ENCODE peak calls at places on chromosomes 4 and X, in ten cellular contexts. H is stimulated activated CD8-positive, alpha-beta memory T cell treated with anti-CD3 and anti-CD28 coated beads, Interleukin-12 subunit alpha, Interleukin-12 subunit beta, amount 100 ng/mL, for 1 hour; J is CD4-positive, alpha-beta T cell; T is astrocyte of the spinal cord; P is PC-3; S is head of caudate nucleus; W is hepatocyte; N is T-helper 2 cell; E is stimulated activated CD4-positive, alpha-beta T cell treated with anti-CD3 and anti-CD28 coated beads, Interleukin-15, amount 100 ng/mL, for 24 hours; R is HCEC 1CT. Q is an unnamed sample.

GRCh38 chrX:51803833-51804232 is 60.6 kb downstream of the GSPT2 start:
- DNase-seq in T (no peak), P (no peak), R (no peak), E (no peak), W (no peak), H (no peak), J (no peak), N (no peak), S (no peak), Q (no peak)

GRCh38 chr4:173057442-173057841 is 111.2 kb upstream of the GALNT7 start:
- DNase-seq in R (peak; percentile 10), T (no peak), H (no peak), S (no peak), E (no peak), N (no peak), W (no peak), P (peak; percentile 37), J (no peak), Q (peak; percentile 7)

GRCh38 chrX:153769865-153770605 is 6.0 kb downstream of the PLXNB3 start:
- DNase-seq in J (no peak), P (no peak), E (no peak), N (no peak), S (no peak), T (no peak), W (no peak), H (no peak), R (no peak), Q (no peak)

GRCh38 chr4:3724319-3725231 is 41.6 kb upstream of the ADRA2C start:
- DNase-seq in E (no peak), P (no peak), H (no peak), S (peak; percentile 30), R (no peak), N (no peak), T (no peak), J (no peak), W (no peak), Q (no peak)

GRCh38 chr4:1098311-1098925 is 14.9 kb downstream of the RNF212 start:
- DNase-seq in T (no peak), R (no peak), W (no peak), J (no peak), P (no peak), H (no peak), S (no peak), N (no peak), E (no peak), Q (no peak)

GRCh38 chr4:173092003-173092402 is 76.6 kb upstream of the GALNT7 start:
- DNase-seq in P (no peak), H (no peak), J (no peak), E (no peak), S (no peak), N (no peak), R (no peak), W (no peak), T (no peak), Q (no peak)

GRCh38 chr4:4985036-4985435 is 34.2 kb downstream of the CYTL1 start:
- DNase-seq in W (no peak), S (no peak), T (no peak), P (no peak), E (no peak), N (no peak), H (no peak), J (no peak), R (no peak), Q (no peak)

GRCh38 chrX:15946783-15947550 is 92.4 kb upstream of the AP1S2 start:
- DNase-seq in J (no peak), E (peak; percentile 2), N (no peak), H (no peak), R (peak; percentile 72), S (no peak), T (peak; percentile 84), W (peak; percentile 25), P (peak; percentile 93), Q (peak; percentile 86)

GRCh38 chrX:13440166-13440565 is 120.3 kb upstream of the ATXN3L start:
- DNase-seq in J (no peak), W (no peak), E (no peak), R (no peak), T (no peak), H (no peak), N (no peak), S (no peak), P (no peak), Q (peak; percentile 25)

GRCh38 chr4:151199496-151200190 is 77.3 kb upstream of the PRSS48 start:
- DNase-seq in R (no peak), N (no peak), S (peak; percentile 43), H (no peak), E (no peak), P (no peak), J (no peak), T (no peak), W (no peak), Q (peak; percentile 68)

GRCh38 chr4:26152051-26152450 is 168.8 kb upstream of the RBPJ start:
- DNase-seq in E (peak; percentile 35), J (no peak), P (no peak), R (no peak), T (no peak), N (no peak), H (no peak), W (no peak), S (no peak), Q (no peak)

GRCh38 chrX:150692837-150693781 is at the start of gene MTMR1:
- DNase-seq in R (peak; percentile 4), P (peak; percentile 30), W (peak; percentile 65), N (peak; percentile 26), E (peak; percentile 58), T (no peak), S (peak; percentile 47), H (no peak), J (peak; percentile 41), Q (peak; percentile 52)

GRCh38 chrX:100695991-100696390 is 35.9 kb downstream of the SYTL4 start:
- DNase-seq in N (no peak), H (no peak), W (no peak), T (no peak), E (no peak), P (peak; percentile 69), J (no peak), S (no peak), R (no peak), Q (no peak)

GRCh38 chr4:38678078-38678477 is 14.1 kb downstream of the KLF3 start:
- DNase-seq in N (no peak), T (peak; percentile 94), J (no peak), H (no peak), E (no peak), S (no peak), W (no peak), R (peak; percentile 88), P (no peak), Q (peak; percentile 94)

GRCh38 chr4:127685292-127685691 is 44.9 kb upstream of the SLC25A31 start:
- DNase-seq in R (peak; percentile 10), H (no peak), P (peak; percentile 54), J (no peak), S (no peak), N (no peak), E (no peak), T (peak; percentile 23), W (no peak), Q (peak; percentile 36)

GRCh38 chr4:110183643-110184042 is 14.8 kb downstream of the ELOVL6 start:
- DNase-seq in R (no peak), W (no peak), H (no peak), P (no peak), E (no peak), J (no peak), S (no peak), N (no peak), T (no peak), Q (no peak)

GRCh38 chrX:80879916-80880315 is 70.2 kb upstream of the BRWD3 start:
- DNase-seq in W (no peak), H (no peak), T (no peak), S (no peak), P (peak; percentile 69), J (no peak), R (peak; percentile 1), N (no peak), E (no peak), Q (no peak)

GRCh38 chr4:109263721-109264120 is 38.7 kb downstream of the COL25A1 start:
- DNase-seq in P (no peak), S (no peak), R (no peak), W (no peak), N (no peak), H (no peak), T (no peak), E (no peak), J (no peak), Q (no peak)

GRCh38 chr4:171880136-171880535 is 66.9 kb downstream of the GALNTL6 start:
- DNase-seq in R (peak; percentile 4), P (peak; percentile 36), N (no peak), H (no peak), S (no peak), T (peak; percentile 87), J (no peak), E (no peak), W (peak; percentile 40), Q (peak; percentile 46)

GRCh38 chrX:38803609-38804480 is 2.6 kb downstream of the MID1IP1 start:
- DNase-seq in E (peak; percentile 86), W (peak; percentile 90), P (peak; percentile 86), N (peak; percentile 20), R (peak; percentile 75), T (peak; percentile 76), S (peak; percentile 78), H (peak; percentile 19), J (peak; percentile 53), Q (peak; percentile 86)

GRCh38 chrX:118570209-118570608 is 74.6 kb downstream of the DOCK11 start:
- DNase-seq in P (no peak), E (no peak), N (no peak), H (no peak), S (no peak), W (no peak), R (no peak), J (no peak), T (no peak), Q (no peak)

GRCh38 chr4:16669036-16669435 is 229.4 kb downstream of the LDB2 start:
- DNase-seq in H (no peak), J (no peak), P (no peak), T (no peak), W (no peak), E (no peak), N (no peak), S (no peak), R (peak; percentile 49), Q (peak; percentile 74)

GRCh38 chr4:54902261-54902660 is 223.1 kb downstream of the KDR start:
- DNase-seq in J (no peak), N (no peak), R (no peak), W (no peak), E (no peak), P (peak; percentile 96), H (no peak), T (peak; percentile 67), S (no peak), Q (peak; percentile 56)

GRCh38 chr4:25913851-25914669 is at the start of gene SMIM20:
- DNase-seq in T (peak; percentile 88), S (peak; percentile 94), H (peak; percentile 78), E (peak; percentile 90), W (peak; percentile 96), J (peak; percentile 84), P (peak; percentile 80), N (peak; percentile 80), R (peak; percentile 77), Q (peak; percentile 95)

GRCh38 chr4:186840222-186840701 is 116.6 kb upstream of the FAT1 start:
- DNase-seq in P (no peak), N (no peak), W (no peak), H (no peak), T (no peak), J (no peak), S (no peak), R (peak; percentile 76), E (no peak), Q (no peak)

GRCh38 chr4:46894841-46895240 is 14.2 kb downstream of the COX7B2 start:
- DNase-seq in S (no peak), R (no peak), H (no peak), J (no peak), N (no peak), P (no peak), T (no peak), E (no peak), W (no peak), Q (no peak)

GRCh38 chrX:67100031-67100884 is 443.6 kb upstream of the AR start:
- DNase-seq in N (no peak), R (no peak), P (no peak), T (no peak), E (no peak), J (no peak), W (no peak), S (no peak), H (no peak), Q (no peak)

GRCh38 chr4:169131556-169132208 is 121.6 kb upstream of the CBR4 start:
- DNase-seq in E (no peak), H (no peak), T (no peak), R (no peak), W (no peak), S (no peak), J (no peak), P (no peak), N (no peak), Q (no peak)